ENCODE peak calls at places on chromosomes 5 and 9, in four cellular contexts. Z is upper lobe of right lung, U is M059J, E is stomach. L is an unnamed sample.

GRCh38 chr9:8718121-8718725 is 918.6 kb upstream of the DMAC1 start:
- DNase-seq in Z (no peak), U (no peak), E (no peak), L (no peak)

GRCh38 chr5:65927497-65928340 is 1.3 kb downstream of the ERBIN start:
- DNase-seq in Z (no peak), U (peak; percentile 76), E (no peak), L (no peak)

GRCh38 chr5:7927466-7928375 is 58.8 kb downstream of the MTRR start:
- DNase-seq in Z (no peak), U (peak; percentile 60), E (peak; percentile 64), L (no peak)

GRCh38 chr9:1051286-1052118 is 1.3 kb downstream of the DMRT2 start:
- DNase-seq in Z (peak; percentile 76), U (no peak), E (peak; percentile 38), L (no peak)

GRCh38 chr9:95073042-95073607 is 244.4 kb downstream of the FANCC start:
- DNase-seq in Z (peak; percentile 57), U (no peak), E (peak; percentile 29), L (no peak)

GRCh38 chr9:19102181-19102630 is 498 bp downstream of the HAUS6 start:
- DNase-seq in Z (peak; percentile 71), U (peak; percentile 61), E (no peak), L (peak; percentile 92)

GRCh38 chr9:136075134-136075841 is 19.8 kb downstream of the NACC2 start:
- DNase-seq in Z (peak; percentile 61), U (no peak), E (no peak), L (no peak)

GRCh38 chr5:174229640-174230350 is 184.3 kb downstream of the NSG2 start:
- DNase-seq in Z (no peak), U (peak; percentile 77), E (no peak), L (no peak)

GRCh38 chr5:80711938-80712337 is 57.2 kb upstream of the DHFR start:
- DNase-seq in Z (no peak), U (peak; percentile 54), E (no peak), L (no peak)

GRCh38 chr5:61245936-61246335 is 83.7 kb upstream of the SMIM15 start:
- DNase-seq in Z (no peak), U (no peak), E (peak; percentile 62), L (no peak)

GRCh38 chr9:80074439-80074838 is 502.7 kb downstream of the TLE4 start:
- DNase-seq in Z (no peak), U (peak; percentile 75), E (peak; percentile 26), L (no peak)

GRCh38 chr5:172450861-172451695 is 3.2 kb downstream of the SH3PXD2B start:
- DNase-seq in Z (no peak), U (peak; percentile 38), E (no peak), L (peak; percentile 71)

GRCh38 chr9:130660683-130661460 is 3.5 kb upstream of the PRDM12 start:
- DNase-seq in Z (no peak), U (peak; percentile 20), E (no peak), L (no peak)

GRCh38 chr5:113505181-113505580 is 8.3 kb upstream of the YTHDC2 start:
- DNase-seq in Z (no peak), U (peak; percentile 69), E (no peak), L (no peak)

GRCh38 chr9:117487555-117488175 is 72.8 kb upstream of the ASTN2 start:
- DNase-seq in Z (peak; percentile 86), U (peak; percentile 57), E (peak; percentile 81), L (peak; percentile 86)

GRCh38 chr9:98010450-98010849 is 27.3 kb downstream of the ANP32B start:
- DNase-seq in Z (no peak), U (peak; percentile 54), E (no peak), L (no peak)

GRCh38 chr5:157719231-157719630 is 12.0 kb upstream of the THG1L start:
- DNase-seq in Z (no peak), U (no peak), E (no peak), L (no peak)

GRCh38 chr5:61658592-61659008 is 326.5 kb downstream of the ZSWIM6 start:
- DNase-seq in Z (peak; percentile 91), U (peak; percentile 67), E (peak; percentile 89), L (peak; percentile 94)

GRCh38 chr5:95623706-95624105 is 3.8 kb downstream of the GPR150 start:
- DNase-seq in Z (no peak), U (no peak), E (no peak), L (no peak)

GRCh38 chr5:2895196-2895595 is 143.7 kb upstream of the IRX2 start:
- DNase-seq in Z (peak; percentile 51), U (no peak), E (peak; percentile 14), L (no peak)

GRCh38 chr9:99445377-99445891 is 223.4 kb downstream of the SEC61B start:
- DNase-seq in Z (no peak), U (peak; percentile 98), E (no peak), L (no peak)

GRCh38 chr9:109320338-109320733 is 523 bp downstream of the EPB41L4B start:
- DNase-seq in Z (no peak), U (no peak), E (no peak), L (no peak)

GRCh38 chr5:78731884-78732283 is 83.3 kb upstream of the LHFPL2 start:
- DNase-seq in Z (no peak), U (peak; percentile 68), E (no peak), L (no peak)

GRCh38 chr5:130712324-130712723 is 452.7 kb downstream of the HINT1 start:
- DNase-seq in Z (no peak), U (no peak), E (no peak), L (no peak)

GRCh38 chr5:75463726-75464125 is 47.7 kb downstream of the CERT1 start:
- DNase-seq in Z (no peak), U (no peak), E (no peak), L (no peak)